ENCODE peak calls at places on chromosomes 12 and 14, in five cellular contexts. T is mammary epithelial cell, V is cardiac fibroblast, L is left ventricle myocardium inferior, U is fibroblast of villous mesenchyme. J is an unnamed sample.

GRCh38 chr12:12088761-12089160 is 18.0 kb downstream of the BCL2L14 start:
- DNase-seq in T (no peak), V (no peak), L (no peak), U (no peak), J (no peak)

GRCh38 chr12:29242921-29243431 is 93.9 kb downstream of the FAR2 start:
- DNase-seq in T (no peak), V (no peak), L (no peak), U (no peak), J (peak; percentile 38)

GRCh38 chr12:120356567-120357030 is 12.4 kb downstream of the MSI1 start:
- DNase-seq in T (peak; percentile 91), V (peak; percentile 87), L (peak; percentile 76), U (peak; percentile 80), J (peak; percentile 44)

GRCh38 chr12:110536834-110537604 is 34.9 kb downstream of the RAD9B start:
- DNase-seq in T (peak; percentile 79), V (no peak), L (no peak), U (no peak), J (no peak)

GRCh38 chr14:105844047-105844630 is 317.8 kb downstream of the TMEM121 start:
- DNase-seq in T (no peak), V (no peak), L (peak; percentile 9), U (no peak), J (no peak)

GRCh38 chr14:100424504-100425453 is 101.6 kb downstream of the SLC25A47 start:
- DNase-seq in T (no peak), V (no peak), L (no peak), U (no peak), J (no peak)

GRCh38 chr14:70189678-70190077 is 927 bp upstream of the SLC8A3 start:
- DNase-seq in T (no peak), V (no peak), L (no peak), U (no peak), J (no peak)

GRCh38 chr12:55940065-55940732 is 9.2 kb downstream of the DGKA start:
- DNase-seq in T (peak; percentile 82), V (peak; percentile 89), L (peak; percentile 81), U (peak; percentile 84), J (peak; percentile 69)

GRCh38 chr14:59221558-59221957 is 33.1 kb downstream of the DAAM1 start:
- DNase-seq in T (peak; percentile 25), V (peak; percentile 26), L (no peak), U (no peak), J (no peak)

GRCh38 chr12:103783744-103784664 is 57.0 kb downstream of the NT5DC3 start:
- DNase-seq in T (peak; percentile 58), V (no peak), L (no peak), U (no peak), J (no peak)

GRCh38 chr12:25337916-25338315 is 87.2 kb upstream of the KRAS start:
- DNase-seq in T (no peak), V (no peak), L (no peak), U (no peak), J (no peak)

GRCh38 chr12:66932126-66932525 is 253.2 kb upstream of the GRIP1 start:
- DNase-seq in T (no peak), V (no peak), L (no peak), U (no peak), J (no peak)

GRCh38 chr12:121939190-121939589 is 20.8 kb downstream of the CFAP251 start:
- DNase-seq in T (peak; percentile 90), V (no peak), L (no peak), U (peak; percentile 8), J (no peak)

GRCh38 chr12:6165418-6165817 is 34.8 kb upstream of the CD9 start:
- DNase-seq in T (no peak), V (no peak), L (no peak), U (no peak), J (no peak)

GRCh38 chr14:62692490-62693106 is 352.7 kb downstream of the KCNH5 start:
- DNase-seq in T (peak; percentile 21), V (peak; percentile 45), L (no peak), U (peak; percentile 12), J (no peak)

GRCh38 chr12:10595881-10596280 is 17.5 kb downstream of the MAGOHB start:
- DNase-seq in T (no peak), V (no peak), L (no peak), U (no peak), J (no peak)

GRCh38 chr14:95500772-95501401 is 15.6 kb downstream of the SYNE3 start:
- DNase-seq in T (no peak), V (peak; percentile 89), L (peak; percentile 53), U (peak; percentile 77), J (no peak)

GRCh38 chr14:20429801-20430669 is 5.9 kb downstream of the KLHL33 start:
- DNase-seq in T (no peak), V (no peak), L (peak; percentile 39), U (no peak), J (no peak)

GRCh38 chr12:116123511-116124258 is 153.8 kb downstream of the MED13L start:
- DNase-seq in T (peak; percentile 56), V (peak; percentile 72), L (no peak), U (peak; percentile 77), J (peak; percentile 23)
- H3K4me3 ChIP-seq in T (peak overlapping the region; percentile 14), V (no peak overlapping the region), L (peak overlapping the region; percentile 44), U (peak overlapping the region; percentile 14), J (no peak overlapping the region)

GRCh38 chr12:1562813-1563412 is 31.5 kb downstream of the FBXL14 start:
- DNase-seq in T (no peak), V (peak; percentile 62), L (no peak), U (no peak), J (no peak)
- H3K4me3 ChIP-seq in T (no peak overlapping the region), V (no peak overlapping the region), L (peak overlapping the region; percentile 25), U (no peak overlapping the region), J (no peak overlapping the region)

DNA sequence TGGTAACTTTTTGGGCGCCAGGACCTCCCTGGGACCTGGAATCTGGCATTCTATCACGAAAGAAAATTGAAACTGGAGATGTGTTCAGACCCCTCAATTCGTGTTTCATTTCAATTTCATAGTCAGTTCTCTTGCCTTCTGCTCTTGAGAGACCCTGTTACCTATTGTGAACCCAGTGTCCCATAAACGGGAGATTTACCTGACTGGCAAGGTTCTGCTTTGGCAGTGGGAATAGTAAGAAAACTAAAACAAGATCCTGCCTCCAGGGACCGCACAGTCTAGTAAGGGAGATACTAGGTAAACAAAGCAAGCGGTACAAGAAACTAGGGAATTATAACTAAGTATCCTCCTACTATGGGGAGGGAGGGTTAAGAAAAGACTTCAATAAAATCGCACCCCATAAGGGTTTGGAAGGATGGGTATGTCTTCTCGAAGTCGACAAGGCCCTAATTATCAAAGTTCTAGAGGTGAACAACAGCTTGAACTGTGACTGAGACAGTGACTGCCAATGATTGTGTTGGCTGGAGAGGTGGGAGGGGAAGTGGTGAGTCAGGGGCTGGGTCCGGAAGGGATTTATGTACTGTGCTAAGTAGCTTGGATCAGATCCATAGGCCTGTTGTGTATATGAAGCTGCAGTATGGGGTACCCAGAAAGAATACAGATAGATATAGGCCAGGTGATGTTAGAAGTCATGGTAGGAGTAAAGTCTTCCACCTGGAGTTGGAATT is 754 bp downstream of the ACSS3 start:
- DNase-seq in T (no peak), V (peak; percentile 73), L (no peak), U (peak; percentile 46), J (no peak)
- H3K4me3 ChIP-seq in T (no peak overlapping the region), V (peak overlapping the region; percentile 51), L (peak overlapping the region; percentile 83), U (peak overlapping the region; percentile 57), J (no peak overlapping the region)

GRCh38 chr12:123384318-123384993 is 524 bp downstream of the KMT5A start:
- DNase-seq in T (peak; percentile 43), V (peak; percentile 6), L (no peak), U (no peak), J (peak; percentile 22)
- H3K4me3 ChIP-seq in T (peak overlapping the region; percentile 89), V (peak overlapping the region; percentile 76), L (peak overlapping the region; percentile 94), U (peak overlapping the region; percentile 71), J (peak overlapping the region; percentile 82)